ENCODE peak calls at places on chromosomes 7 and 10, in four cellular contexts. L is H9, R is neuronal stem cell, J is IMR-90. Z is an unnamed sample. For H3K79me1, the result is how much of the 10 kb centered on the place peaks cover.

GRCh38 chr10:78691301-78692030 is 377.3 kb upstream of the ZMIZ1 start:
- DNase-seq in L (no peak), R (no peak), J (no peak), Z (no peak)

GRCh38 chr7:69775231-69775771 is 177.0 kb downstream of the AUTS2 start:
- DNase-seq in L (no peak), R (no peak), J (no peak), Z (peak)

GRCh38 chr10:59803714-59804113 is 50.5 kb upstream of the MRLN start:
- DNase-seq in L (no peak), R (no peak), J (no peak), Z (no peak)

GRCh38 chr7:88312061-88312663 is 5.5 kb upstream of the STEAP4 start:
- DNase-seq in L (no peak), R (no peak), J (no peak), Z (no peak)

GRCh38 chr10:101000602-101000991 is 989 bp downstream of the LZTS2 start:
- DNase-seq in L (no peak), R (no peak), J (no peak), Z (no peak)

GRCh38 chr10:132118366-132118765 is 52.6 kb downstream of the JAKMIP3 start:
- DNase-seq in L (no peak), R (no peak), J (no peak), Z (no peak)

GRCh38 chr7:27129729-27130539 is 623 bp downstream of the HOXA4 start:
- DNase-seq in L (no peak), R (no peak), J (no peak), Z (peak)

GRCh38 chr7:148772297-148773089 is 73.8 kb downstream of the CUL1 start:
- DNase-seq in L (no peak), R (no peak), J (peak), Z (peak)

GRCh38 chr10:71278691-71279588 is 40.1 kb upstream of the SLC29A3 start:
- DNase-seq in L (peak), R (no peak), J (no peak), Z (no peak)

GRCh38 chr10:3096149-3096548 is 28.8 kb downstream of the PFKP start:
- DNase-seq in L (no peak), R (no peak), J (no peak), Z (no peak)

GRCh38 chr10:3242251-3242650 is 69.7 kb upstream of the PITRM1 start:
- DNase-seq in L (no peak), R (no peak), J (no peak), Z (no peak)

GRCh38 chr10:53601260-53601875 is 828.8 kb upstream of the MBL2 start:
- DNase-seq in L (no peak), R (peak), J (peak), Z (no peak)

GRCh38 chr10:22643116-22643515 is 71.3 kb downstream of the PIP4K2A start:
- DNase-seq in L (no peak), R (no peak), J (no peak), Z (no peak)

GRCh38 chr7:13032524-13032923 is 345.1 kb downstream of the ARL4A start:
- DNase-seq in L (peak), R (no peak), J (no peak), Z (no peak)

GRCh38 chr7:28847176-28847575 is 111.0 kb downstream of the TRIL start:
- DNase-seq in L (no peak), R (no peak), J (no peak), Z (peak)

GRCh38 chr10:2121944-2122343 is 384.6 kb upstream of the ADARB2 start:
- DNase-seq in L (no peak), R (no peak), J (no peak), Z (no peak)

GRCh38 chr7:129499915-129500463 is 2.3 kb upstream of the SMKR1 start:
- DNase-seq in L (no peak), R (no peak), J (no peak), Z (no peak)

GRCh38 chr10:6953131-6953834 is 373.2 kb upstream of the PRKCQ start:
- DNase-seq in L (no peak), R (no peak), J (peak), Z (no peak)

GRCh38 chr10:127853868-127854768 is 38.6 kb downstream of the CLRN3 start:
- DNase-seq in L (peak), R (peak), J (peak), Z (peak)

GRCh38 chr7:106717997-106718871 is 57.3 kb upstream of the CCDC71L start:
- DNase-seq in L (no peak), R (no peak), J (peak), Z (peak)

GRCh38 chr7:141710301-141710700 is 2.1 kb downstream of the WEE2 start:
- DNase-seq in L (no peak), R (no peak), J (no peak), Z (no peak)

GRCh38 chr10:16779375-16779774 is 37.8 kb downstream of the RSU1 start:
- DNase-seq in L (no peak), R (no peak), J (no peak), Z (no peak)

GRCh38 chr10:92508866-92509265 is 65.0 kb downstream of the IDE start:
- DNase-seq in L (no peak), R (no peak), J (no peak), Z (no peak)

GRCh38 chr10:926075-926698 is 5.3 kb downstream of the LARP4B start:
- DNase-seq in L (no peak), R (no peak), J (no peak), Z (no peak)

GRCh38 chr7:37201003-37201875 is 247.4 kb downstream of the ELMO1 start:
- DNase-seq in L (peak), R (peak), J (peak), Z (peak)

GRCh38 chr7:30813466-30813865 is 42.2 kb downstream of the MINDY4 start:
- DNase-seq in L (no peak), R (no peak), J (no peak), Z (no peak)

GRCh38 chr10:103124420-103125096 is 68.5 kb downstream of the NT5C2 start:
- DNase-seq in L (no peak), R (no peak), J (no peak), Z (no peak)

GRCh38 chr10:89362928-89363327 is 14.9 kb upstream of the IFIT1B start:
- DNase-seq in L (no peak), R (no peak), J (no peak), Z (no peak)

GRCh38 chr10:67696029-67696428 is at the start of gene CTNNA3:
- DNase-seq in L (no peak), R (no peak), J (no peak), Z (no peak)

GRCh38 chr10:65941098-65941655 is 984.7 kb upstream of the LRRTM3 start:
- DNase-seq in L (no peak), R (no peak), J (no peak), Z (no peak)

DNA sequence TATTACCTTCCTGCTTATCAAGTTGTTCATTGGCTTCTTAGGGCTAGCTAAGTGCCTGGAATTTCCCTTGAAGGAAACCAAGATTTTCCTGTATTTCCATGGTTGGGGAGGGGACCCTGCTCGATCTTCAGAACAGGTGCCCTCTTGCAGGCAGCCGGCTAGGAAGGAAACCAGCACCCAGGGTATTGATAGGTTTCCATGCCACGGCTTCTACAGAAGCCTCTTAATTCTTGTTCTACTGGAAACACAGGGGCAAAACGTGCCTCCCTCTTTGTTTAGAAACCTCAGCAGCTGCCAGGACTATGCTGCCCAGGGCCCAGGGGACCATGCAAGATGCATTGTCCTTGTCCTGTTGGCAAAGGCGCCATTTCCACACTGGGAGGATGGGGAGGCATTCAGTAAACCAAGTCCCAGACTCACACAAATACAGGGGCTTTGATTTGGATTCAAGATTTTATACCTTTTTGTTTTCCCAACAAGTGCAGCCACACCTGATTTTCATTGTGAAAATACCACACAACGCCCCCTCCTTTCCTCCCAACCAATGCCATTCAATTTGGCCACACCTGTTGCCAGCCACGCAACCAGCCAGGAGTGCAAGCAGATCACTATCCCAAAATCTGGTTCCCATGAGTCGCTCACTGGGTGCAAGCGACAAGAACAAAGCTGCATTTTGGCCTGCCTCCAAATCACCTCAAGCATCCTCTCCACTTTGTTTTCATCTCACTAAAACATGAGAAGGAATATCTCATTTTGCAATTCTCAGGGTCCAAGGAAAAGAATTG is 29.6 kb downstream of the C10orf71 start:
- DNase-seq in L (no peak), R (no peak), J (no peak), Z (no peak)
- H3K79me1 ChIP-seq in L (under half), R (under half), J (under half), Z (under half)

GRCh38 chr10:44982496-44982895 is 3.9 kb upstream of the DEPP1 start:
- DNase-seq in L (no peak), R (no peak), J (no peak), Z (no peak)
- H3K18ac ChIP-seq in L (no peak), R (peak), J (peak), Z (no peak)

GRCh38 chr10:12434277-12434676 is 84.9 kb downstream of the CAMK1D start:
- DNase-seq in L (no peak), R (no peak), J (no peak), Z (no peak)
- H3K79me1 ChIP-seq in L (under half), R (under half), J (under half), Z (under half)

DNA sequence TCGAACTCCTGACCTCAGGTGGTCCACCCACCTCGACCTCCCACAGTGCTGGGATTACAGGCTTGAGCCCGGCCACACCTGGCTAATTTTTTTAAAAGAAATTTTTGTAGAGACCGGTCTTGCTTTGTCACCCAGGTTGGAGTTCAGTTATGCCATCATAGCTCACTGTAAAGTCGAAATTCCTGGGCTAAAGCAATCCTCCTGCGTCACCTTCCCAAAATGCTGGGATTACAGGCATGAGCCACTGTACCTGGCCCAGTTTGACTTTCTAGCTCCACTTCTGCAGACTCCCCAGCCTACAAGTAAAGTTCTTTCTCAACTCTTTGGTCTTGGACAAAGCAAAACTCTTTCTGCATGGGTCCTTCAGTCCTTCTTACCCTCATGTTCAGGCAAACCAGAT is 214.1 kb downstream of the SKIDA1 start:
- DNase-seq in L (no peak), R (no peak), J (no peak), Z (peak)
- H3K18ac ChIP-seq in L (no peak), R (no peak), J (no peak), Z (no peak)

DNA sequence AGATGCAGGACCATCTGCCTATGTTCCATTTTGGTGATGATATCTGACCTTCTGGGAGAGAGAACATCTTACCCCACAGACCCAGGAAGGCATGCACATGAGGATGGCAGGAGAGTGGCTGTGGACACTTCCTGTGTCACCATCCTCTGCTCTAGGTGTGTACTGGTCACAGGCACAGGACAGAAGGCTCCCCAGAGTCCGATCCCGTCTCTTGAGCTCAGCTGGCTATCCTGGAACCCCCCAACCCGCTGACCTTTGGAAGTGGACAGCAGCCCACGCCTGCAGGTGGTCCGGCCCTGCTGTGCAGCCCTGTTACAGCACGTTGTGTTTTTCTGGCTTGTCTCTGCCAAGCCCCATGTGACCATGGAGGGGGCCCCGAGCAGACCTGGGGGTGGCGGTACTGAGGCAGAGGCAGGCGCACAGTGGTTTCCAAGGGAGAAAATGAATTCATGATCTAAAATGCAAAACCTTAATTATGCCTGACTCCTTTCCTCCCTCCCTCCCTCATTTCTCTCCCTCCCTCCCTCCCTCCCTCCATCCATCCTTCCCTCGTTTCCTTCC is 178.8 kb downstream of the CUX1 start:
- DNase-seq in L (no peak), R (no peak), J (no peak), Z (no peak)
- H3K79me1 ChIP-seq in L (under half), R (under half), J (under half), Z (under half)

DNA sequence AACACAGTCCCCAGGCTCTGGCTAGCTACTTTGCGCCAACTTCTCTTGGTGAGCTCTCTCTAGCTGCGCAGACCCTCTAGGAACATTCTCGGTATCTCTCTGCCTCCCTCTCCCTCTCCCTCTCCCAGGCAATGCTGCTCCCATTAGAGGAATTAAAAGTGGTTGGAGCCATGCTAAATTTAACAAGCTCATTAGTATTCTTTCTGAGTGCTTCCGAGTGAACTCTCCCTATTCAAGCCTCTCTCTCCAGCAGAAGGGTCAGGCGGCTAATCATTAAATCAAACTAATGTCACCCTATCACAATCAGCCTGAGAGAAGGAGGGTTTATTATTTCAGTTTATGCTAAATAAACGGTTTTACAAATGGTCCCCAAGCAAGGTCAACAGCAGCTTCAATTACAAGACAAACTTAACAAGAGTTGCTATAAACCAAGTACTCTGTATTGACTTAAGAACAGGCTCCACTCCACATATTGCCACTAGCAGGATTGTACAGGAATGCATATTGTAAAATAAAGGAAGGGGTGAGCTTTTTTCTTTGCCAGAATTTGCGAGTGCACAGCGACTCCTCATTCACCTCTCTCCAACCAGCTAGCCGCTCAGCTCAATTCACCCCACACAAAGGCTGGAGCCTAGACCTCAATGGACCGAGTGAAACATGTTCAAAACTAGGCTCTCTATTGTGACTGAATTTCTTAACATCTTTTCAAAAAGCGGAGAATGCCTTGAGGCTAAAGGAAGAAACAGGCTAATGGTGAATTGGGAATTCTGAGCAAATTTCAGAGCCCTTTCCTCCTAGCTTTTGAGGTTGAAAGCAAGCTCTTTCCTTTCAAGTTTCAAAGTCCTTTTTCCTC is 84.4 kb downstream of the GLI3 start:
- DNase-seq in L (no peak), R (peak), J (no peak), Z (peak)
- H3K18ac ChIP-seq in L (no peak), R (no peak), J (no peak), Z (peak)

GRCh38 chr7:105132335-105132734 is 118.3 kb downstream of the KMT2E start:
- DNase-seq in L (no peak), R (no peak), J (no peak), Z (no peak)

GRCh38 chr7:105133358-105133757 is 119.4 kb downstream of the KMT2E start:
- DNase-seq in L (no peak), R (no peak), J (no peak), Z (no peak)

GRCh38 chr7:105136221-105136620 is 122.2 kb downstream of the KMT2E start:
- DNase-seq in L (no peak), R (no peak), J (no peak), Z (peak)

GRCh38 chr7:105132835-105133234 is 118.8 kb downstream of the KMT2E start:
- DNase-seq in L (no peak), R (no peak), J (no peak), Z (no peak)

GRCh38 chr7:105133986-105134655 is 120.1 kb downstream of the KMT2E start:
- DNase-seq in L (no peak), R (no peak), J (no peak), Z (no peak)
- H3K79me1 ChIP-seq in L (under half), R (under half), J (half or more), Z (under half)

DNA sequence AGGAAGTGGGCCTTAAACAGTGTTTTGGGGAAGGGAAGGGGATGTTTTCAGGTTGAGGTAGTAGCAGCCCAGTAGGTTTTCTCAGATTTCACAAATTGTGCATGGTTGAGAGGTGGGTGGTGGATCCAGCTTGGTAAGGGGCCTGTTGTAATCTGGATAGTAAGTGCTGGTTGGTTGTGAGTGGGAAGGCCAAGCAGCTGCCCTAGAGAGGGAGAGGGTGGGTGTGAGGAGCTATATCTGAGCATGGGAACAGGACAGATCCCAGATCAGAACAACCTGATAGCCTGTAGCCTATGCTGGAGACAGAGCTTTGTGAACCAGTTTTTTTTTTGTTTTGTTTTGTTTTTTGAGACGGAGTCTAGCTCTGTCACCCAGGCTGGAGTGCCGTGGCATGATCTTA is 53.9 kb upstream of the ZMIZ2 start:
- DNase-seq in L (no peak), R (no peak), J (no peak), Z (no peak)
- H3K18ac ChIP-seq in L (no peak), R (no peak), J (no peak), Z (no peak)

GRCh38 chr7:24728503-24729364 is 28.5 kb downstream of the GSDME start:
- DNase-seq in L (no peak), R (no peak), J (peak), Z (no peak)
- H3K79me1 ChIP-seq in L (under half), R (under half), J (half or more), Z (under half)